ENCODE peak calls at places on chromosome 7, in six cellular contexts. One of them, this sample, is unnamed.

GRCh38 chr7:138116156-138116555 is 39.9 kb downstream of the AKR1D1 start:
- DNase-seq in astrocyte of the spinal cord: peak; percentile 68
- DNase-seq in hypothalamus: no peak
- DNase-seq in stimulated activated CD4-positive, alpha-beta T cell treated with anti-CD3 and anti-CD28 coated beads, Interleukin-2, amount 100 ng/mL, for 48 hours: no peak
- DNase-seq in NCI-H1436: no peak
- DNase-seq in mucosa of gallbladder: no peak
- DNase-seq in this sample: peak; percentile 13

GRCh38 chr7:139915301-139915863 is 86.3 kb downstream of the TBXAS1 start:
- DNase-seq in astrocyte of the spinal cord: peak; percentile 53
- DNase-seq in hypothalamus: no peak
- DNase-seq in stimulated activated CD4-positive, alpha-beta T cell treated with anti-CD3 and anti-CD28 coated beads, Interleukin-2, amount 100 ng/mL, for 48 hours: no peak
- DNase-seq in NCI-H1436: no peak
- DNase-seq in mucosa of gallbladder: no peak
- DNase-seq in this sample: no peak

GRCh38 chr7:134371536-134371935 is 54.8 kb upstream of the SLC35B4 start:
- DNase-seq in astrocyte of the spinal cord: no peak
- DNase-seq in hypothalamus: no peak
- DNase-seq in stimulated activated CD4-positive, alpha-beta T cell treated with anti-CD3 and anti-CD28 coated beads, Interleukin-2, amount 100 ng/mL, for 48 hours: no peak
- DNase-seq in NCI-H1436: peak; percentile 25
- DNase-seq in mucosa of gallbladder: no peak
- DNase-seq in this sample: no peak

GRCh38 chr7:106462365-106462859 is 177.6 kb upstream of the NAMPT start:
- DNase-seq in astrocyte of the spinal cord: peak; percentile 72
- DNase-seq in hypothalamus: no peak
- DNase-seq in stimulated activated CD4-positive, alpha-beta T cell treated with anti-CD3 and anti-CD28 coated beads, Interleukin-2, amount 100 ng/mL, for 48 hours: no peak
- DNase-seq in NCI-H1436: peak; percentile 23
- DNase-seq in mucosa of gallbladder: no peak
- DNase-seq in this sample: peak; percentile 52

GRCh38 chr7:6392712-6393666 is 54.8 kb downstream of the DAGLB start:
- DNase-seq in astrocyte of the spinal cord: peak; percentile 72
- DNase-seq in hypothalamus: no peak
- DNase-seq in stimulated activated CD4-positive, alpha-beta T cell treated with anti-CD3 and anti-CD28 coated beads, Interleukin-2, amount 100 ng/mL, for 48 hours: peak; percentile 30
- DNase-seq in NCI-H1436: no peak
- DNase-seq in mucosa of gallbladder: peak; percentile 92
- DNase-seq in this sample: peak; percentile 64

GRCh38 chr7:105707967-105708580 is 126.8 kb upstream of the EFCAB10 start:
- DNase-seq in astrocyte of the spinal cord: no peak
- DNase-seq in hypothalamus: no peak
- DNase-seq in stimulated activated CD4-positive, alpha-beta T cell treated with anti-CD3 and anti-CD28 coated beads, Interleukin-2, amount 100 ng/mL, for 48 hours: no peak
- DNase-seq in NCI-H1436: no peak
- DNase-seq in mucosa of gallbladder: no peak
- DNase-seq in this sample: no peak

GRCh38 chr7:46315891-46316290 is 394.8 kb upstream of the IGFBP3 start:
- DNase-seq in astrocyte of the spinal cord: peak; percentile 26
- DNase-seq in hypothalamus: no peak
- DNase-seq in stimulated activated CD4-positive, alpha-beta T cell treated with anti-CD3 and anti-CD28 coated beads, Interleukin-2, amount 100 ng/mL, for 48 hours: no peak
- DNase-seq in NCI-H1436: no peak
- DNase-seq in mucosa of gallbladder: no peak
- DNase-seq in this sample: peak; percentile 68

GRCh38 chr7:22809902-22810642 is 12.6 kb downstream of the TOMM7 start:
- DNase-seq in astrocyte of the spinal cord: no peak
- DNase-seq in hypothalamus: no peak
- DNase-seq in stimulated activated CD4-positive, alpha-beta T cell treated with anti-CD3 and anti-CD28 coated beads, Interleukin-2, amount 100 ng/mL, for 48 hours: no peak
- DNase-seq in NCI-H1436: no peak
- DNase-seq in mucosa of gallbladder: no peak
- DNase-seq in this sample: no peak

GRCh38 chr7:26681819-26682418 is 182.5 kb downstream of the SKAP2 start:
- DNase-seq in astrocyte of the spinal cord: peak; percentile 53
- DNase-seq in hypothalamus: no peak
- DNase-seq in stimulated activated CD4-positive, alpha-beta T cell treated with anti-CD3 and anti-CD28 coated beads, Interleukin-2, amount 100 ng/mL, for 48 hours: no peak
- DNase-seq in NCI-H1436: peak; percentile 42
- DNase-seq in mucosa of gallbladder: no peak
- DNase-seq in this sample: peak; percentile 39

GRCh38 chr7:84674236-84674913 is 479.8 kb upstream of the SEMA3A start:
- DNase-seq in astrocyte of the spinal cord: no peak
- DNase-seq in hypothalamus: no peak
- DNase-seq in stimulated activated CD4-positive, alpha-beta T cell treated with anti-CD3 and anti-CD28 coated beads, Interleukin-2, amount 100 ng/mL, for 48 hours: no peak
- DNase-seq in NCI-H1436: no peak
- DNase-seq in mucosa of gallbladder: no peak
- DNase-seq in this sample: peak; percentile 16

GRCh38 chr7:108086546-108086945 is 43.6 kb downstream of the LAMB4 start:
- DNase-seq in astrocyte of the spinal cord: no peak
- DNase-seq in hypothalamus: no peak
- DNase-seq in stimulated activated CD4-positive, alpha-beta T cell treated with anti-CD3 and anti-CD28 coated beads, Interleukin-2, amount 100 ng/mL, for 48 hours: no peak
- DNase-seq in NCI-H1436: no peak
- DNase-seq in mucosa of gallbladder: no peak
- DNase-seq in this sample: peak; percentile 29

GRCh38 chr7:64907641-64908326 is 4.7 kb downstream of the ZNF273 start:
- DNase-seq in astrocyte of the spinal cord: no peak
- DNase-seq in hypothalamus: no peak
- DNase-seq in stimulated activated CD4-positive, alpha-beta T cell treated with anti-CD3 and anti-CD28 coated beads, Interleukin-2, amount 100 ng/mL, for 48 hours: no peak
- DNase-seq in NCI-H1436: no peak
- DNase-seq in mucosa of gallbladder: no peak
- DNase-seq in this sample: peak; percentile 39

GRCh38 chr7:111796671-111797070 is 234.4 kb upstream of the IMMP2L start:
- DNase-seq in astrocyte of the spinal cord: peak; percentile 23
- DNase-seq in hypothalamus: no peak
- DNase-seq in stimulated activated CD4-positive, alpha-beta T cell treated with anti-CD3 and anti-CD28 coated beads, Interleukin-2, amount 100 ng/mL, for 48 hours: peak; percentile 7
- DNase-seq in NCI-H1436: no peak
- DNase-seq in mucosa of gallbladder: no peak
- DNase-seq in this sample: no peak

GRCh38 chr7:13577566-13578145 is 411.8 kb downstream of the ETV1 start:
- DNase-seq in astrocyte of the spinal cord: peak; percentile 57
- DNase-seq in hypothalamus: no peak
- DNase-seq in stimulated activated CD4-positive, alpha-beta T cell treated with anti-CD3 and anti-CD28 coated beads, Interleukin-2, amount 100 ng/mL, for 48 hours: no peak
- DNase-seq in NCI-H1436: no peak
- DNase-seq in mucosa of gallbladder: no peak
- DNase-seq in this sample: no peak

GRCh38 chr7:31067491-31067890 is 15.4 kb downstream of the ADCYAP1R1 start:
- DNase-seq in astrocyte of the spinal cord: no peak
- DNase-seq in hypothalamus: no peak
- DNase-seq in stimulated activated CD4-positive, alpha-beta T cell treated with anti-CD3 and anti-CD28 coated beads, Interleukin-2, amount 100 ng/mL, for 48 hours: no peak
- DNase-seq in NCI-H1436: no peak
- DNase-seq in mucosa of gallbladder: no peak
- DNase-seq in this sample: no peak

GRCh38 chr7:146387140-146387539 is 270.5 kb downstream of the CNTNAP2 start:
- DNase-seq in astrocyte of the spinal cord: no peak
- DNase-seq in hypothalamus: no peak
- DNase-seq in stimulated activated CD4-positive, alpha-beta T cell treated with anti-CD3 and anti-CD28 coated beads, Interleukin-2, amount 100 ng/mL, for 48 hours: no peak
- DNase-seq in NCI-H1436: no peak
- DNase-seq in mucosa of gallbladder: no peak
- DNase-seq in this sample: no peak

GRCh38 chr7:135801045-135801693 is 52.6 kb upstream of the FAM180A start:
- DNase-seq in astrocyte of the spinal cord: peak; percentile 73
- DNase-seq in hypothalamus: no peak
- DNase-seq in stimulated activated CD4-positive, alpha-beta T cell treated with anti-CD3 and anti-CD28 coated beads, Interleukin-2, amount 100 ng/mL, for 48 hours: peak; percentile 13
- DNase-seq in NCI-H1436: peak; percentile 67
- DNase-seq in mucosa of gallbladder: peak; percentile 35
- DNase-seq in this sample: peak; percentile 86

GRCh38 chr7:116698930-116699722 is 27.1 kb downstream of the MET start:
- DNase-seq in astrocyte of the spinal cord: no peak
- DNase-seq in hypothalamus: no peak
- DNase-seq in stimulated activated CD4-positive, alpha-beta T cell treated with anti-CD3 and anti-CD28 coated beads, Interleukin-2, amount 100 ng/mL, for 48 hours: no peak
- DNase-seq in NCI-H1436: no peak
- DNase-seq in mucosa of gallbladder: no peak
- DNase-seq in this sample: no peak

GRCh38 chr7:17863815-17864159 is 76.5 kb downstream of the SNX13 start:
- DNase-seq in astrocyte of the spinal cord: no peak
- DNase-seq in hypothalamus: no peak
- DNase-seq in stimulated activated CD4-positive, alpha-beta T cell treated with anti-CD3 and anti-CD28 coated beads, Interleukin-2, amount 100 ng/mL, for 48 hours: no peak
- DNase-seq in NCI-H1436: no peak
- DNase-seq in mucosa of gallbladder: no peak
- DNase-seq in this sample: no peak

GRCh38 chr7:50653116-50653854 is 88.1 kb upstream of the DDC start:
- DNase-seq in astrocyte of the spinal cord: peak; percentile 67
- DNase-seq in hypothalamus: no peak
- DNase-seq in stimulated activated CD4-positive, alpha-beta T cell treated with anti-CD3 and anti-CD28 coated beads, Interleukin-2, amount 100 ng/mL, for 48 hours: no peak
- DNase-seq in NCI-H1436: no peak
- DNase-seq in mucosa of gallbladder: no peak
- DNase-seq in this sample: peak; percentile 82

GRCh38 chr7:157963526-157963925 is 624.1 kb downstream of the PTPRN2 start:
- DNase-seq in astrocyte of the spinal cord: no peak
- DNase-seq in hypothalamus: no peak
- DNase-seq in stimulated activated CD4-positive, alpha-beta T cell treated with anti-CD3 and anti-CD28 coated beads, Interleukin-2, amount 100 ng/mL, for 48 hours: no peak
- DNase-seq in NCI-H1436: no peak
- DNase-seq in mucosa of gallbladder: no peak
- DNase-seq in this sample: no peak

GRCh38 chr7:1156782-1157535 is 3.0 kb downstream of the ZFAND2A start:
- DNase-seq in astrocyte of the spinal cord: peak; percentile 59
- DNase-seq in hypothalamus: no peak
- DNase-seq in stimulated activated CD4-positive, alpha-beta T cell treated with anti-CD3 and anti-CD28 coated beads, Interleukin-2, amount 100 ng/mL, for 48 hours: no peak
- DNase-seq in NCI-H1436: no peak
- DNase-seq in mucosa of gallbladder: peak; percentile 49
- DNase-seq in this sample: no peak

GRCh38 chr7:2148814-2149213 is 83.9 kb downstream of the MAD1L1 start:
- DNase-seq in astrocyte of the spinal cord: no peak
- DNase-seq in hypothalamus: no peak
- DNase-seq in stimulated activated CD4-positive, alpha-beta T cell treated with anti-CD3 and anti-CD28 coated beads, Interleukin-2, amount 100 ng/mL, for 48 hours: no peak
- DNase-seq in NCI-H1436: no peak
- DNase-seq in mucosa of gallbladder: no peak
- DNase-seq in this sample: no peak

GRCh38 chr7:3267928-3268690 is 32.9 kb upstream of the SDK1 start:
- DNase-seq in astrocyte of the spinal cord: peak; percentile 97
- DNase-seq in hypothalamus: no peak
- DNase-seq in stimulated activated CD4-positive, alpha-beta T cell treated with anti-CD3 and anti-CD28 coated beads, Interleukin-2, amount 100 ng/mL, for 48 hours: no peak
- DNase-seq in NCI-H1436: peak; percentile 95
- DNase-seq in mucosa of gallbladder: no peak
- DNase-seq in this sample: no peak

GRCh38 chr7:80151274-80151665 is 16.6 kb downstream of the GNAI1 start:
- DNase-seq in astrocyte of the spinal cord: peak; percentile 71
- DNase-seq in hypothalamus: no peak
- DNase-seq in stimulated activated CD4-positive, alpha-beta T cell treated with anti-CD3 and anti-CD28 coated beads, Interleukin-2, amount 100 ng/mL, for 48 hours: no peak
- DNase-seq in NCI-H1436: no peak
- DNase-seq in mucosa of gallbladder: no peak
- DNase-seq in this sample: peak; percentile 65

GRCh38 chr7:4166340-4166739 is 515.8 kb upstream of the FOXK1 start:
- DNase-seq in astrocyte of the spinal cord: no peak
- DNase-seq in hypothalamus: no peak
- DNase-seq in stimulated activated CD4-positive, alpha-beta T cell treated with anti-CD3 and anti-CD28 coated beads, Interleukin-2, amount 100 ng/mL, for 48 hours: no peak
- DNase-seq in NCI-H1436: no peak
- DNase-seq in mucosa of gallbladder: no peak
- DNase-seq in this sample: no peak

GRCh38 chr7:108090791-108091460 is 39.2 kb downstream of the LAMB4 start:
- DNase-seq in astrocyte of the spinal cord: no peak
- DNase-seq in hypothalamus: no peak
- DNase-seq in stimulated activated CD4-positive, alpha-beta T cell treated with anti-CD3 and anti-CD28 coated beads, Interleukin-2, amount 100 ng/mL, for 48 hours: no peak
- DNase-seq in NCI-H1436: no peak
- DNase-seq in mucosa of gallbladder: no peak
- DNase-seq in this sample: no peak

GRCh38 chr7:38502289-38502688 is 128.9 kb downstream of the AMPH start:
- DNase-seq in astrocyte of the spinal cord: no peak
- DNase-seq in hypothalamus: no peak
- DNase-seq in stimulated activated CD4-positive, alpha-beta T cell treated with anti-CD3 and anti-CD28 coated beads, Interleukin-2, amount 100 ng/mL, for 48 hours: no peak
- DNase-seq in NCI-H1436: no peak
- DNase-seq in mucosa of gallbladder: no peak
- DNase-seq in this sample: no peak

GRCh38 chr7:134891262-134892001 is 94.9 kb upstream of the AGBL3 start:
- DNase-seq in astrocyte of the spinal cord: peak; percentile 97
- DNase-seq in hypothalamus: peak; percentile 68
- DNase-seq in stimulated activated CD4-positive, alpha-beta T cell treated with anti-CD3 and anti-CD28 coated beads, Interleukin-2, amount 100 ng/mL, for 48 hours: no peak
- DNase-seq in NCI-H1436: no peak
- DNase-seq in mucosa of gallbladder: peak; percentile 89
- DNase-seq in this sample: peak; percentile 81

GRCh38 chr7:149716007-149716931 is 57.1 kb downstream of the ZNF467 start:
- DNase-seq in astrocyte of the spinal cord: peak; percentile 7
- DNase-seq in hypothalamus: no peak
- DNase-seq in stimulated activated CD4-positive, alpha-beta T cell treated with anti-CD3 and anti-CD28 coated beads, Interleukin-2, amount 100 ng/mL, for 48 hours: no peak
- DNase-seq in NCI-H1436: no peak
- DNase-seq in mucosa of gallbladder: no peak
- DNase-seq in this sample: no peak

This sample was measured in GM03348.